ENCODE peak calls at places on chromosomes 16 and 17, in nine cellular contexts. W is HCT116, A is suprapubic skin, K is MM.1S, R is mucosa of descending colon, C is AG04449, B is gastrocnemius medialis, X is RWPE1, N is cardiac muscle cell. D is an unnamed sample.

GRCh38 chr17:16473286-16474011 is 18.5 kb downstream of the LRRC75A start:
- DNase-seq in W (no peak), A (no peak), K (no peak), R (no peak), C (no peak), B (no peak), X (no peak), N (no peak), D (no peak)

GRCh38 chr17:62790554-62790953 is 17.6 kb downstream of the MARCHF10 start:
- DNase-seq in W (no peak), A (no peak), K (no peak), R (no peak), C (no peak), B (no peak), X (no peak), N (peak; percentile 33), D (no peak)

GRCh38 chr17:77675816-77676799 is 282.4 kb upstream of the TNRC6C start:
- DNase-seq in W (no peak), A (peak; percentile 38), K (no peak), R (no peak), C (no peak), B (no peak), X (no peak), N (peak; percentile 29), D (no peak)

GRCh38 chr17:31462261-31462660 is 70.8 kb downstream of the RAB11FIP4 start:
- DNase-seq in W (no peak), A (no peak), K (no peak), R (no peak), C (no peak), B (no peak), X (no peak), N (no peak), D (no peak)

GRCh38 chr17:65504141-65504540 is 57.3 kb downstream of the AXIN2 start:
- DNase-seq in W (no peak), A (peak; percentile 10), K (no peak), R (no peak), C (no peak), B (no peak), X (no peak), N (no peak), D (no peak)

GRCh38 chr16:67336646-67337045 is 10.0 kb downstream of the LRRC36 start:
- DNase-seq in W (no peak), A (no peak), K (no peak), R (no peak), C (no peak), B (no peak), X (no peak), N (no peak), D (no peak)

GRCh38 chr16:80862153-80862552 is 57.8 kb upstream of the CDYL2 start:
- DNase-seq in W (no peak), A (no peak), K (no peak), R (no peak), C (no peak), B (no peak), X (no peak), N (no peak), D (no peak)

GRCh38 chr16:15650698-15651161 is 685 bp downstream of the NDE1 start:
- DNase-seq in W (no peak), A (no peak), K (peak; percentile 82), R (peak; percentile 29), C (no peak), B (no peak), X (peak; percentile 21), N (peak; percentile 18), D (no peak)

GRCh38 chr16:65754799-65755691 is 611.4 kb upstream of the CDH5 start:
- DNase-seq in W (no peak), A (no peak), K (no peak), R (peak; percentile 25), C (peak; percentile 5), B (no peak), X (no peak), N (peak; percentile 46), D (no peak)

GRCh38 chr16:17404903-17405691 is 65.7 kb downstream of the XYLT1 start:
- DNase-seq in W (no peak), A (peak; percentile 91), K (no peak), R (no peak), C (no peak), B (peak; percentile 77), X (no peak), N (peak; percentile 85), D (no peak)

GRCh38 chr17:59366040-59366757 is 34.7 kb downstream of the YPEL2 start:
- DNase-seq in W (no peak), A (no peak), K (no peak), R (peak; percentile 24), C (no peak), B (no peak), X (no peak), N (no peak), D (no peak)

GRCh38 chr17:22310717-22311686 is 618.7 kb downstream of the KCNJ18 start:
- DNase-seq in W (no peak), A (no peak), K (peak; percentile 36), R (no peak), C (no peak), B (no peak), X (no peak), N (no peak), D (no peak)

GRCh38 chr16:71412270-71413160 is 29.3 kb downstream of the TLE7 start:
- DNase-seq in W (peak; percentile 64), A (peak; percentile 67), K (peak; percentile 78), R (peak; percentile 83), C (no peak), B (peak; percentile 43), X (peak; percentile 85), N (peak; percentile 76), D (peak; percentile 67)

GRCh38 chr17:1764274-1764673 is 2.4 kb downstream of the SERPINF1 start:
- DNase-seq in W (no peak), A (peak; percentile 85), K (peak; percentile 96), R (peak; percentile 69), C (peak; percentile 44), B (peak; percentile 83), X (no peak), N (peak; percentile 97), D (no peak)

GRCh38 chr16:72939247-72939646 is 108.7 kb downstream of the ZFHX3 start:
- DNase-seq in W (no peak), A (peak; percentile 60), K (no peak), R (peak; percentile 64), C (no peak), B (peak; percentile 76), X (peak; percentile 17), N (peak; percentile 76), D (no peak)
- TF ChIP-seq CTCF in W (no peak), A (no peak), K (no peak), R (no peak), C (no peak), B (peak; percentile 51), X (no peak), N (peak; percentile 34), D (no peak)

DNA sequence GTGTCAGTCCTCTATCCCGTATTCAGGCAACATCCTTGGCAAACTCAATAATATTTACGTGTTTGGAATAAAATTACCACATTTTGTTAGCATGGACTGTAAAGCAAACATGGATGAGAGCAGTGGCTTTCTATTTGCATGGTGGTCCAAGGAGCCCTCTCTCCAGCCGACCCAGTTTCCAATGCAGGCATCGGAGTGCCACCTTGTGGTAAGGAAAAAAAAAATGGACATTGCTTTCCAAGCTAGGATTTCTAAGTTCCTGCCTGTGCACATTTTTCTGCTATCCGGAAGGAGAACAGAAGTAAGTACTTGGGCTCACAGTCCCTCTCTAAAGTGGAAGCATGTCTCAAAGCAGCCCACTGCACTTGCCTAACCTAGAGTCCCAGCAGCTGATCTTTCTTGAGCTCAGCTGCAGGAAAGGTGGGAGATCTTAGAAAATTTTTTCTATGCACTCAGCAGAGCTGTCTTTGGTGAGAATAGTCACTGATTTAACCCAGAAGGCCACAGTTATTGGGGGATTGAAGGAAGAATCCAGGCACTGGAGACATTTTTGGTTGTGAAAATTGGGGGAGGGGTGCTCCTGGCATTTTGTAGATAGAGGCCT is 46.0 kb upstream of the ERCC4 start:
- DNase-seq in W (peak; percentile 28), A (no peak), K (no peak), R (no peak), C (no peak), B (no peak), X (peak; percentile 14), N (peak; percentile 49), D (no peak)
- TF ChIP-seq CTCF in W (peak; percentile 66), A (no peak), K (peak; percentile 60), R (no peak), C (peak; percentile 4), B (peak; percentile 12), X (peak; percentile 35), N (peak; percentile 54), D (peak; percentile 68)

GRCh38 chr17:8572767-8573166 is 57.8 kb downstream of the MYH10 start:
- DNase-seq in W (no peak), A (no peak), K (no peak), R (no peak), C (no peak), B (no peak), X (peak; percentile 10), N (peak; percentile 41), D (no peak)
- TF ChIP-seq CTCF in W (peak; percentile 12), A (no peak), K (peak; percentile 31), R (no peak), C (no peak), B (peak; percentile 26), X (no peak), N (peak; percentile 31), D (no peak)

DNA sequence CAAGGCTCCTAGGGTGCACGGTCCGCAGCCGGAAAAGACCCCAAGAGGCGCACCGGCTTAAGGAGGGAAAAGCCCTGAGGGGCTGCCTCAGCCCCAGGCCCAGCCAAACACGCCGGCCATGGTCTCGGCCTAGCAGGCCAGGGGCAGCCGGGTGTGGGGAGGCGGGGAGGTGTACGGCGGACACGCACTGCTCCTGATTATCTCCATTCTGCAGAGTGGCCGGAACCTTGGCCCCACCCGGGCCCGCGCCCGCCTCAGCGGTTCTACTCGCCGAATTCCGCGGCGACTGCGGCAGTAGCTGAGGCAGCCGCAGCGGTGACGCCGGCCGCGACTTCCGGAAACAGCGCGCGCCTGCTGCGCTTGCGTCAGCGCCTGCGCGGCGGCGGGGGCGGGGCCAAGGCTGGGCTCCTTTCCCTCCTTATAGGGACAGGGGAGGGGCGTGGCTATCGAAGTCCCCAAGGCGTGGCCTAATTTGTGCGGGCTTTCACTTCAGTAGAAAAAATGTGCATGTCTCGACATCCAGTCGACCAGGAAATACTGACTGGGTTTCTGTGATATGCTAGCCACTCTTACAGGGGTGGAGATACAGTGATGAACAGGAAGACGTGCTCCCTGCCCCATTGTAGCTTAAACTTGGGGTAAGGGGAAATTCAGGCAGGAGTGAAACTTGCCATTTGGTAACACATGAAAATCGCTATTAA is at the start of gene PARN:
- DNase-seq in W (peak; percentile 98), A (peak; percentile 97), K (peak; percentile 98), R (peak; percentile 99), C (peak; percentile 74), B (peak; percentile 95), X (peak; percentile 98), N (peak; percentile 97), D (peak; percentile 94)
- TF ChIP-seq CTCF in W (no peak), A (no peak), K (no peak), R (no peak), C (no peak), B (no peak), X (no peak), N (no peak), D (no peak)